ENCODE peak calls at places on chromosomes 1 and 21, in six cellular contexts. N is stomach, B is vagina, L is IMR-90, Y is K562, D is uterus. W is an unnamed sample.
A peak's percentile ranks its signal among the peaks of the same experiment; 100 is the strongest.

GRCh38 chr1:5504364-5504740 is 487.9 kb downstream of the NPHP4 start:
- DNase-seq in N (no peak), B (no peak), L (no peak), Y (no peak), D (no peak), W (no peak)

GRCh38 chr21:30240661-30241060 is 24.8 kb upstream of the CLDN8 start:
- DNase-seq in N (no peak), B (no peak), L (no peak), Y (no peak), D (no peak), W (no peak)

GRCh38 chr1:171740987-171741871 is 636 bp downstream of the VAMP4 start:
- DNase-seq in N (peak; percentile 33), B (no peak), L (peak; percentile 25), Y (peak; percentile 80), D (peak; percentile 44), W (peak; percentile 39)

GRCh38 chr1:100147875-100148274 is 14.9 kb downstream of the TRMT13 start:
- DNase-seq in N (no peak), B (no peak), L (no peak), Y (no peak), D (no peak), W (no peak)

GRCh38 chr1:156233421-156234127 is 8.4 kb upstream of the BGLAP start:
- DNase-seq in N (no peak), B (no peak), L (peak; percentile 88), Y (no peak), D (no peak), W (peak; percentile 2)

GRCh38 chr1:11072216-11072917 is 12.5 kb upstream of the SRM start:
- DNase-seq in N (no peak), B (no peak), L (no peak), Y (no peak), D (no peak), W (no peak)

GRCh38 chr1:230754831-230755230 is 7.6 kb downstream of the CAPN9 start:
- DNase-seq in N (peak; percentile 80), B (no peak), L (peak; percentile 66), Y (no peak), D (no peak), W (peak; percentile 81)

GRCh38 chr21:45872471-45872870 is 109.1 kb upstream of the COL6A1 start:
- DNase-seq in N (no peak), B (no peak), L (no peak), Y (no peak), D (no peak), W (no peak)

GRCh38 chr1:45892068-45892785 is 88.8 kb downstream of the MAST2 start:
- DNase-seq in N (no peak), B (no peak), L (peak; percentile 94), Y (no peak), D (no peak), W (no peak)

GRCh38 chr1:17887646-17888395 is 132.7 kb downstream of the ACTL8 start:
- DNase-seq in N (peak; percentile 56), B (no peak), L (no peak), Y (no peak), D (no peak), W (no peak)

GRCh38 chr1:20110679-20111078 is 8.7 kb downstream of the PLA2G2D start:
- DNase-seq in N (no peak), B (no peak), L (peak; percentile 61), Y (no peak), D (peak; percentile 32), W (no peak)

GRCh38 chr1:159247266-159247665 is 42.6 kb downstream of the ACKR1 start:
- DNase-seq in N (no peak), B (no peak), L (no peak), Y (no peak), D (no peak), W (no peak)

GRCh38 chr1:180530501-180530900 is 28.1 kb upstream of the ACBD6 start:
- DNase-seq in N (no peak), B (no peak), L (peak; percentile 94), Y (no peak), D (no peak), W (no peak)

GRCh38 chr1:198967566-198967965 is 328.7 kb downstream of the PTPRC start:
- DNase-seq in N (no peak), B (no peak), L (no peak), Y (no peak), D (no peak), W (no peak)

GRCh38 chr1:2980073-2980791 is 41.0 kb upstream of the ACTRT2 start:
- DNase-seq in N (no peak), B (no peak), L (no peak), Y (no peak), D (no peak), W (no peak)

GRCh38 chr1:232992227-232992626 is 41.8 kb downstream of the NTPCR start:
- DNase-seq in N (no peak), B (no peak), L (no peak), Y (no peak), D (no peak), W (peak; percentile 22)

GRCh38 chr21:34511787-34512451 is at the start of gene KCNE1:
- DNase-seq in N (no peak), B (no peak), L (no peak), Y (no peak), D (no peak), W (no peak)

GRCh38 chr1:197222025-197222685 is 45.9 kb upstream of the CRB1 start:
- DNase-seq in N (no peak), B (no peak), L (no peak), Y (no peak), D (no peak), W (no peak)

GRCh38 chr1:3465091-3465934 is 10.8 kb downstream of the ARHGEF16 start:
- DNase-seq in N (no peak), B (no peak), L (no peak), Y (no peak), D (no peak), W (no peak)

GRCh38 chr1:117127840-117128239 is 6.3 kb upstream of the TRIM45 start:
- DNase-seq in N (no peak), B (no peak), L (peak; percentile 43), Y (peak; percentile 32), D (no peak), W (no peak)

GRCh38 chr1:172533511-172534116 is 664 bp downstream of the SUCO start:
- DNase-seq in N (peak; percentile 30), B (no peak), L (peak; percentile 36), Y (peak; percentile 62), D (no peak), W (no peak)

DNA sequence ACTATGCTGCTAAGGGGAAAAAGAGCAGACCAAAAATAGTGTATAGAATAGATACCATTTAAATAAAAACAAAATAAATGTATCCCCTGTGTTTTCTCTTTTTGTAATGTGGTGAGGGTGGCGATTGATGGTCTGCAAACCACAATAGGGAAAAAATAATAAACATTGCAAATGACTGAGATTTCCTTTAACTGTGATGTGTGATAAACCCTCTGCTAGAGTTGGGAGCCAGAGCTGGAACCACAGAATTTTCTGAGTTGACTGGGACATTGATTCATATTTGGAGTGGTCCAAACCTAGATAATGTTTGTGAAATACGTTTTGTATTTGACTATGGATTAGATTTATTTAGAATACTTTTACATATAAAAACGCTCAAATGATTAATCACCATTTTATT is 70.6 kb upstream of the PTGFR start:
- DNase-seq in N (no peak), B (no peak), L (peak; percentile 27), Y (no peak), D (no peak), W (no peak)
- H3K4me3 ChIP-seq in N (no peak overlapping the region), B (no peak overlapping the region), L (no peak overlapping the region), Y (no peak overlapping the region), D (no peak overlapping the region), W (no peak overlapping the region)

GRCh38 chr1:63004868-63005267 is 220.9 kb downstream of the ATG4C start:
- DNase-seq in N (no peak), B (no peak), L (no peak), Y (no peak), D (no peak), W (no peak)

GRCh38 chr1:63000508-63000907 is 216.6 kb downstream of the ATG4C start:
- DNase-seq in N (no peak), B (no peak), L (no peak), Y (no peak), D (no peak), W (no peak)

GRCh38 chr1:63010898-63011660 is 227.1 kb downstream of the ATG4C start:
- DNase-seq in N (no peak), B (no peak), L (no peak), Y (no peak), D (no peak), W (no peak)

GRCh38 chr1:63005812-63006211 is 221.9 kb downstream of the ATG4C start:
- DNase-seq in N (no peak), B (no peak), L (no peak), Y (no peak), D (no peak), W (no peak)
- H3K4me1 ChIP-seq in N (no peaks in the 10 kb centered on the region), B (no peaks in the 10 kb centered on the region), L (no peaks in the 10 kb centered on the region), Y (no peaks in the 10 kb centered on the region), D (no peaks in the 10 kb centered on the region), W (no peaks in the 10 kb centered on the region)

GRCh38 chr1:23792151-23792945 is 1.4 kb downstream of the LYPLA2 start:
- DNase-seq in N (no peak), B (no peak), L (no peak), Y (no peak), D (no peak), W (no peak)

GRCh38 chr1:23788695-23789094 is 2.2 kb upstream of the LYPLA2 start:
- DNase-seq in N (no peak), B (no peak), L (no peak), Y (no peak), D (no peak), W (no peak)

GRCh38 chr1:23791434-23792047 is 596 bp downstream of the LYPLA2 start:
- DNase-seq in N (peak; percentile 49), B (no peak), L (no peak), Y (peak; percentile 66), D (no peak), W (peak; percentile 32)

GRCh38 chr1:23793018-23793781 is 2.3 kb downstream of the LYPLA2 start:
- DNase-seq in N (peak; percentile 89), B (no peak), L (no peak), Y (peak; percentile 78), D (no peak), W (peak; percentile 70)

DNA sequence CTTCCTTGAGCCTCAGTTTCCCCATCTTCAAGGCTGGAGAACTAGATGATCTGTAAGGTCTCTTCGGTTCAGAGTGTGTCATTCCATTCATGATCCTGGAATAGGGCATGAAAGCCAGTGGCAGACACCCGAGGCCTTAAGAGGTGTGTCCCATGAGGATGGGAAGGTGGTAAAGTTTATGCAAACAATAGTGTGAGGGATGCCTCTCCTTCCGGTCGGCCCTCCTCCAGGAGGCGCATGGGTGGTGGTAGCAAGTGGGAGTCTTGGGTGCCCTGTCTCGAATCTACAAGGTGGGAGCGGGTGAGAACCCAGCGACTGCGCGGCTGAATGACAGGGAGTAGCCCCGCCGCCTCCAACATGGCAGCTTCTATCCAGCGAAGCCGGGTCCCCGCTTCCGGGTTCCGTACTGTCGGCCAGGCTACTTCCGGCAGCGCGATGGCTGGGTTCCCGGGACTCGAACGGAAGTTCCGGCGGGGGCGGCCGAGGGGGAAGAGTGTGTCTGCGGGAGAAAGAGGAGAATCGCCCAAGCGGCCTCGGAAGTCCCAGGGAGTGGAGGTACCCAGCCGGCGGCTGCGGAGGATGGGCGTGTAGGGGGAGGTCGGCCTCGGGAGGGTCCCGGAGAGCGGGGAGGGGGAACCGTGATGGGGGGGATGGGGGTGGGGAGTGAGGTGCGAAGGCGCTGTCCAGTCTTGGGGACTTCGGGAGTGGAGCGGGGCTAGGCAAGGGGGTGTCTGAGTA is at the start of gene LYPLA2:
- DNase-seq in N (peak; percentile 96), B (no peak), L (peak; percentile 86), Y (peak; percentile 94), D (peak; percentile 95), W (peak; percentile 96)
- TF ChIP-seq POLR2A in N (no peak), B (peak; percentile 5), L (peak; percentile 83), Y (peak; percentile 78), D (peak; percentile 15), W (no peak)

DNA sequence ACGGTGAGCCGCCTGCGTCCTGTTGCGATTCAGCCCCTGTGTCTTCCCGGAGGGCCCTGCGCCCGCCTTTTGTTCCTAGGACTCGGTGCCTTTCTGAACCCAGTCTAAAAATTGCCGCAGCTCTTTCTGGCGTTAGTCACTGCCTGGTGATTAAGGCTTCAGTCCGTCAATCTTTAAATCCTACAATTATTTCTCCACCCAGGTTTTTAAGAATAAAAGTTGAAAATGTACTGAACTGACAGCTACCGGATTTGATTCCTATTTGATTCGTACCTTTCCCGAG is 16.2 kb upstream of the PDXK start:
- DNase-seq in N (no peak), B (no peak), L (no peak), Y (no peak), D (no peak), W (no peak)
- H3K4me3 ChIP-seq in N (no peak overlapping the region), B (no peak overlapping the region), L (no peak overlapping the region), Y (no peak overlapping the region), D (no peak overlapping the region), W (peak overlapping the region; percentile 14)

W was measured in heart left ventricle.